ENCODE peak calls at places on chromosomes 16 and 17, in six cellular contexts. One of them, this sample, is unnamed.

GRCh38 chr16:89046491-89046890 is 47.2 kb upstream of the ACSF3 start:
- DNase-seq in astrocyte: no peak
- DNase-seq in WTC11: no peak
- DNase-seq in heart right ventricle: no peak
- DNase-seq in tibial artery: no peak
- DNase-seq in tibial nerve: no peak
- DNase-seq in this sample: no peak

GRCh38 chr16:85460983-85461813 is 151.9 kb upstream of the GSE1 start:
- DNase-seq in astrocyte: peak
- DNase-seq in WTC11: no peak
- DNase-seq in heart right ventricle: no peak
- DNase-seq in tibial artery: no peak
- DNase-seq in tibial nerve: no peak
- DNase-seq in this sample: peak

GRCh38 chr16:12096828-12097522 is 120.4 kb downstream of the SNX29 start:
- DNase-seq in astrocyte: no peak
- DNase-seq in WTC11: no peak
- DNase-seq in heart right ventricle: no peak
- DNase-seq in tibial artery: no peak
- DNase-seq in tibial nerve: no peak
- DNase-seq in this sample: no peak

GRCh38 chr16:50680907-50681885 is at the start of gene SNX20:
- DNase-seq in astrocyte: no peak
- DNase-seq in WTC11: no peak
- DNase-seq in heart right ventricle: no peak
- DNase-seq in tibial artery: peak
- DNase-seq in tibial nerve: no peak
- DNase-seq in this sample: no peak

GRCh38 chr17:31492880-31493655 is 101.6 kb downstream of the RAB11FIP4 start:
- DNase-seq in astrocyte: no peak
- DNase-seq in WTC11: no peak
- DNase-seq in heart right ventricle: peak
- DNase-seq in tibial artery: no peak
- DNase-seq in tibial nerve: peak
- DNase-seq in this sample: no peak

GRCh38 chr16:71927383-71927782 is 32.1 kb downstream of the IST1 start:
- DNase-seq in astrocyte: peak
- DNase-seq in WTC11: no peak
- DNase-seq in heart right ventricle: peak
- DNase-seq in tibial artery: no peak
- DNase-seq in tibial nerve: peak
- DNase-seq in this sample: no peak

GRCh38 chr17:64128787-64129514 is 993 bp downstream of the ERN1 start:
- DNase-seq in astrocyte: no peak
- DNase-seq in WTC11: no peak
- DNase-seq in heart right ventricle: peak
- DNase-seq in tibial artery: peak
- DNase-seq in tibial nerve: peak
- DNase-seq in this sample: no peak

GRCh38 chr16:67144943-67145342 is 5.9 kb downstream of the B3GNT9 start:
- DNase-seq in astrocyte: no peak
- DNase-seq in WTC11: no peak
- DNase-seq in heart right ventricle: no peak
- DNase-seq in tibial artery: no peak
- DNase-seq in tibial nerve: no peak
- DNase-seq in this sample: no peak

GRCh38 chr17:51322390-51323029 is 62.2 kb downstream of the UTP18 start:
- DNase-seq in astrocyte: no peak
- DNase-seq in WTC11: no peak
- DNase-seq in heart right ventricle: no peak
- DNase-seq in tibial artery: no peak
- DNase-seq in tibial nerve: no peak
- DNase-seq in this sample: no peak

GRCh38 chr16:4915226-4915761 is 21.7 kb downstream of the PPL start:
- DNase-seq in astrocyte: peak
- DNase-seq in WTC11: no peak
- DNase-seq in heart right ventricle: no peak
- DNase-seq in tibial artery: no peak
- DNase-seq in tibial nerve: no peak
- DNase-seq in this sample: no peak

GRCh38 chr17:1398900-1399299 is 1.1 kb downstream of the YWHAE start:
- DNase-seq in astrocyte: no peak
- DNase-seq in WTC11: no peak
- DNase-seq in heart right ventricle: no peak
- DNase-seq in tibial artery: no peak
- DNase-seq in tibial nerve: peak
- DNase-seq in this sample: no peak

GRCh38 chr17:56917559-56918296 is 3.9 kb upstream of the TRIM25 start:
- DNase-seq in astrocyte: no peak
- DNase-seq in WTC11: no peak
- DNase-seq in heart right ventricle: no peak
- DNase-seq in tibial artery: no peak
- DNase-seq in tibial nerve: no peak
- DNase-seq in this sample: no peak

GRCh38 chr16:71364306-71364705 is 5.8 kb downstream of the CALB2 start:
- DNase-seq in astrocyte: no peak
- DNase-seq in WTC11: no peak
- DNase-seq in heart right ventricle: no peak
- DNase-seq in tibial artery: no peak
- DNase-seq in tibial nerve: no peak
- DNase-seq in this sample: no peak

GRCh38 chr17:3485481-3486068 is 9.8 kb downstream of the ASPA start:
- DNase-seq in astrocyte: no peak
- DNase-seq in WTC11: no peak
- DNase-seq in heart right ventricle: no peak
- DNase-seq in tibial artery: no peak
- DNase-seq in tibial nerve: no peak
- DNase-seq in this sample: no peak

GRCh38 chr16:66932076-66932475 is 2.1 kb downstream of the CIAO2B start:
- DNase-seq in astrocyte: no peak
- DNase-seq in WTC11: no peak
- DNase-seq in heart right ventricle: no peak
- DNase-seq in tibial artery: no peak
- DNase-seq in tibial nerve: no peak
- DNase-seq in this sample: no peak

GRCh38 chr16:27449434-27450188 is 47.6 kb downstream of the IL21R start:
- DNase-seq in astrocyte: no peak
- DNase-seq in WTC11: no peak
- DNase-seq in heart right ventricle: no peak
- DNase-seq in tibial artery: no peak
- DNase-seq in tibial nerve: no peak
- DNase-seq in this sample: peak
- TF ChIP-seq CTCF in astrocyte: no peak
- TF ChIP-seq CTCF in WTC11: no peak
- TF ChIP-seq CTCF in heart right ventricle: no peak
- TF ChIP-seq CTCF in tibial artery: no peak
- TF ChIP-seq CTCF in tibial nerve: no peak
- TF ChIP-seq CTCF in this sample: no peak

GRCh38 chr17:81662002-81662401 is 4.4 kb downstream of the OXLD1 start:
- DNase-seq in astrocyte: no peak
- DNase-seq in WTC11: no peak
- DNase-seq in heart right ventricle: no peak
- DNase-seq in tibial artery: no peak
- DNase-seq in tibial nerve: no peak
- DNase-seq in this sample: no peak

GRCh38 chr17:81659038-81659437 is 2.7 kb upstream of the PDE6G start:
- DNase-seq in astrocyte: no peak
- DNase-seq in WTC11: no peak
- DNase-seq in heart right ventricle: no peak
- DNase-seq in tibial artery: no peak
- DNase-seq in tibial nerve: no peak
- DNase-seq in this sample: no peak

GRCh38 chr17:81664051-81664470 is 2.3 kb downstream of the OXLD1 start:
- DNase-seq in astrocyte: no peak
- DNase-seq in WTC11: no peak
- DNase-seq in heart right ventricle: no peak
- DNase-seq in tibial artery: no peak
- DNase-seq in tibial nerve: no peak
- DNase-seq in this sample: no peak

GRCh38 chr17:81656835-81657234 is 493 bp upstream of the PDE6G start:
- DNase-seq in astrocyte: no peak
- DNase-seq in WTC11: no peak
- DNase-seq in heart right ventricle: no peak
- DNase-seq in tibial artery: no peak
- DNase-seq in tibial nerve: no peak
- DNase-seq in this sample: no peak

GRCh38 chr17:81660441-81660840 is 4.1 kb upstream of the PDE6G start:
- DNase-seq in astrocyte: no peak
- DNase-seq in WTC11: no peak
- DNase-seq in heart right ventricle: no peak
- DNase-seq in tibial artery: no peak
- DNase-seq in tibial nerve: no peak
- DNase-seq in this sample: no peak
- TF ChIP-seq CTCF in astrocyte: no peak
- TF ChIP-seq CTCF in WTC11: no peak
- TF ChIP-seq CTCF in heart right ventricle: no peak
- TF ChIP-seq CTCF in tibial artery: no peak
- TF ChIP-seq CTCF in tibial nerve: no peak
- TF ChIP-seq CTCF in this sample: no peak

DNA sequence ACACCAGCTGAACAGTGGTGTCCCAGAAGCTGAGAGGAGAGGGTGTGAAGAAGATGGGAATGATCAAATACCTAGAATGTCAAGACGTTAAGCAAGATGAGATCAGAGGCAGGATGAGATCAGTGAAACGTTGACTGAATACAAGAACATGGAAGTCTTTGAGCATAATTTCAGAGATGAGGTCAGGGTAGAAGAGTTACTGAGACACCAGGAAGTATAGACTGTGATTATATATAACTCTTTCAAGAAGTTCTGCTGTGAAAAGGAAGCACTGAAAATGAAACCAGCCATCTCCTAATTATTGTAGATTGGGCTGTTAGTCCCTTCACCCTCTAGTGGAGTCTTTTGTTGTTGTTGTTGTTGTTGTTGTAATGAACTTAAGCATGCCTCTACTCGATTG is 9.1 kb downstream of the SHCBP1 start:
- DNase-seq in astrocyte: no peak
- DNase-seq in WTC11: no peak
- DNase-seq in heart right ventricle: no peak
- DNase-seq in tibial artery: no peak
- DNase-seq in tibial nerve: no peak
- DNase-seq in this sample: no peak
- TF ChIP-seq CTCF in astrocyte: no peak
- TF ChIP-seq CTCF in WTC11: no peak
- TF ChIP-seq CTCF in heart right ventricle: no peak
- TF ChIP-seq CTCF in tibial artery: no peak
- TF ChIP-seq CTCF in tibial nerve: no peak
- TF ChIP-seq CTCF in this sample: no peak

DNA sequence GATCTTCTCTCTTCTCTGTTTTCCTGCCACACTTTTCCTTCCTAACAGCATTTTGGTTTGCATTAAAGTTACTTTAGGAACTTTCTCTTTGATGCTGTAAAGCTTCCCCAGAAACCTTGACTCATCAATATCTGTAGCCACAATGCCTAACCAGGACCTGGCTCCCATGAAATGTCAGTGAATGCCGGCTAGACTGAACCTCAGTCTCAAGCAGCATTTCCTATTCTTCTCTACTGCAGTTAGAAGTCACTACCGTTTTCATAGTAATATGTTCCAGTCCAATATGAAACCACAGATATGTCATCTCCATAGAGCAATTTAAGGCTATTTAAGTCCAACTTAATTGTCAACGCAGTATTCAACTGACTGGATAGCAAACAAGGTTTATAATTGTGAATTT is 28.9 kb downstream of the ITFG1 start:
- DNase-seq in astrocyte: peak
- DNase-seq in WTC11: no peak
- DNase-seq in heart right ventricle: no peak
- DNase-seq in tibial artery: no peak
- DNase-seq in tibial nerve: no peak
- DNase-seq in this sample: no peak
- TF ChIP-seq CTCF in astrocyte: no peak
- TF ChIP-seq CTCF in WTC11: no peak
- TF ChIP-seq CTCF in heart right ventricle: no peak
- TF ChIP-seq CTCF in tibial artery: no peak
- TF ChIP-seq CTCF in tibial nerve: no peak
- TF ChIP-seq CTCF in this sample: no peak

GRCh38 chr17:48643697-48644012 is 17.5 kb upstream of the HOXB9 start:
- DNase-seq in astrocyte: no peak
- DNase-seq in WTC11: no peak
- DNase-seq in heart right ventricle: no peak
- DNase-seq in tibial artery: no peak
- DNase-seq in tibial nerve: no peak
- DNase-seq in this sample: no peak

GRCh38 chr17:48642843-48643696 is 16.9 kb upstream of the HOXB9 start:
- DNase-seq in astrocyte: no peak
- DNase-seq in WTC11: no peak
- DNase-seq in heart right ventricle: no peak
- DNase-seq in tibial artery: no peak
- DNase-seq in tibial nerve: no peak
- DNase-seq in this sample: no peak

GRCh38 chr17:48641541-48642058 is 15.4 kb upstream of the HOXB9 start:
- DNase-seq in astrocyte: no peak
- DNase-seq in WTC11: peak
- DNase-seq in heart right ventricle: no peak
- DNase-seq in tibial artery: no peak
- DNase-seq in tibial nerve: no peak
- DNase-seq in this sample: peak

GRCh38 chr17:48640858-48641180 is 14.7 kb upstream of the HOXB9 start:
- DNase-seq in astrocyte: no peak
- DNase-seq in WTC11: no peak
- DNase-seq in heart right ventricle: no peak
- DNase-seq in tibial artery: no peak
- DNase-seq in tibial nerve: no peak
- DNase-seq in this sample: no peak

GRCh38 chr17:48642059-48642842 is 16.1 kb upstream of the HOXB9 start:
- DNase-seq in astrocyte: no peak
- DNase-seq in WTC11: peak
- DNase-seq in heart right ventricle: no peak
- DNase-seq in tibial artery: no peak
- DNase-seq in tibial nerve: no peak
- DNase-seq in this sample: peak
- TF ChIP-seq CTCF in astrocyte: no peak
- TF ChIP-seq CTCF in WTC11: no peak
- TF ChIP-seq CTCF in heart right ventricle: no peak
- TF ChIP-seq CTCF in tibial artery: no peak
- TF ChIP-seq CTCF in tibial nerve: no peak
- TF ChIP-seq CTCF in this sample: no peak

GRCh38 chr16:73527191-73527590 is 479.3 kb upstream of the ZFHX3 start:
- DNase-seq in astrocyte: no peak
- DNase-seq in WTC11: no peak
- DNase-seq in heart right ventricle: no peak
- DNase-seq in tibial artery: no peak
- DNase-seq in tibial nerve: no peak
- DNase-seq in this sample: no peak
- TF ChIP-seq CTCF in astrocyte: no peak
- TF ChIP-seq CTCF in WTC11: no peak
- TF ChIP-seq CTCF in heart right ventricle: no peak
- TF ChIP-seq CTCF in tibial artery: no peak
- TF ChIP-seq CTCF in tibial nerve: no peak
- TF ChIP-seq CTCF in this sample: no peak

GRCh38 chr16:87571868-87572244 is 30.5 kb upstream of the JPH3 start:
- DNase-seq in astrocyte: no peak
- DNase-seq in WTC11: no peak
- DNase-seq in heart right ventricle: no peak
- DNase-seq in tibial artery: peak
- DNase-seq in tibial nerve: no peak
- DNase-seq in this sample: no peak
- TF ChIP-seq CTCF in astrocyte: no peak
- TF ChIP-seq CTCF in WTC11: no peak
- TF ChIP-seq CTCF in heart right ventricle: no peak
- TF ChIP-seq CTCF in tibial artery: no peak
- TF ChIP-seq CTCF in tibial nerve: no peak
- TF ChIP-seq CTCF in this sample: no peak

This sample was measured in nephron progenitor cell.